ENCODE peak calls at places on chromosomes 11 and 22, in seven cellular contexts. One of them, this sample, is unnamed. For H3K4me1, the result is how much of the 10 kb centered on the place peaks cover.

GRCh38 chr11:85423794-85424193 is 203.3 kb downstream of the DLG2 start:
- DNase-seq in tibial nerve: no peak
- DNase-seq in A549: no peak
- DNase-seq in effector memory CD4-positive, alpha-beta T cell: no peak
- DNase-seq in SK-N-SH: no peak
- DNase-seq in colonic mucosa: no peak
- DNase-seq in CD8-positive, alpha-beta memory T cell: no peak
- DNase-seq in this sample: no peak

GRCh38 chr11:83990160-83990733 is 704.1 kb upstream of the CCDC90B start:
- DNase-seq in SK-N-SH: no peak
- DNase-seq in colonic mucosa: no peak
- DNase-seq in CD8-positive, alpha-beta memory T cell: no peak
- DNase-seq in effector memory CD4-positive, alpha-beta T cell: no peak
- DNase-seq in A549: no peak
- DNase-seq in tibial nerve: no peak
- DNase-seq in this sample: peak

GRCh38 chr11:61172353-61172752 is 11.1 kb upstream of the VPS37C start:
- DNase-seq in SK-N-SH: no peak
- DNase-seq in A549: no peak
- DNase-seq in CD8-positive, alpha-beta memory T cell: no peak
- DNase-seq in tibial nerve: no peak
- DNase-seq in effector memory CD4-positive, alpha-beta T cell: no peak
- DNase-seq in colonic mucosa: no peak
- DNase-seq in this sample: no peak

GRCh38 chr11:121300313-121300971 is 7.9 kb downstream of the SC5D start:
- DNase-seq in effector memory CD4-positive, alpha-beta T cell: no peak
- DNase-seq in A549: no peak
- DNase-seq in tibial nerve: no peak
- DNase-seq in colonic mucosa: no peak
- DNase-seq in CD8-positive, alpha-beta memory T cell: no peak
- DNase-seq in SK-N-SH: no peak
- DNase-seq in this sample: peak

GRCh38 chr11:17481905-17482304 is 5.3 kb upstream of the ABCC8 start:
- DNase-seq in CD8-positive, alpha-beta memory T cell: no peak
- DNase-seq in colonic mucosa: no peak
- DNase-seq in SK-N-SH: no peak
- DNase-seq in A549: no peak
- DNase-seq in effector memory CD4-positive, alpha-beta T cell: no peak
- DNase-seq in tibial nerve: no peak
- DNase-seq in this sample: no peak

GRCh38 chr11:64897381-64898075 is 19.1 kb upstream of the EHD1 start:
- DNase-seq in colonic mucosa: no peak
- DNase-seq in effector memory CD4-positive, alpha-beta T cell: no peak
- DNase-seq in tibial nerve: no peak
- DNase-seq in CD8-positive, alpha-beta memory T cell: no peak
- DNase-seq in SK-N-SH: no peak
- DNase-seq in A549: no peak
- DNase-seq in this sample: no peak

GRCh38 chr11:33721291-33721840 is 14.9 kb downstream of the CD59 start:
- DNase-seq in A549: no peak
- DNase-seq in CD8-positive, alpha-beta memory T cell: no peak
- DNase-seq in colonic mucosa: no peak
- DNase-seq in effector memory CD4-positive, alpha-beta T cell: no peak
- DNase-seq in tibial nerve: no peak
- DNase-seq in SK-N-SH: no peak
- DNase-seq in this sample: no peak

GRCh38 chr11:94727766-94728165 is 40.4 kb upstream of the AMOTL1 start:
- DNase-seq in colonic mucosa: no peak
- DNase-seq in SK-N-SH: no peak
- DNase-seq in effector memory CD4-positive, alpha-beta T cell: no peak
- DNase-seq in A549: no peak
- DNase-seq in CD8-positive, alpha-beta memory T cell: no peak
- DNase-seq in tibial nerve: no peak
- DNase-seq in this sample: no peak

GRCh38 chr11:32279672-32280071 is 155.7 kb downstream of the WT1 start:
- DNase-seq in A549: no peak
- DNase-seq in effector memory CD4-positive, alpha-beta T cell: no peak
- DNase-seq in colonic mucosa: no peak
- DNase-seq in CD8-positive, alpha-beta memory T cell: no peak
- DNase-seq in SK-N-SH: no peak
- DNase-seq in tibial nerve: no peak
- DNase-seq in this sample: no peak

GRCh38 chr11:43358670-43359431 is at the start of gene TTC17:
- DNase-seq in A549: peak
- DNase-seq in CD8-positive, alpha-beta memory T cell: peak
- DNase-seq in effector memory CD4-positive, alpha-beta T cell: peak
- DNase-seq in SK-N-SH: peak
- DNase-seq in tibial nerve: peak
- DNase-seq in colonic mucosa: peak
- DNase-seq in this sample: peak

GRCh38 chr11:41461057-41461681 is 1.7 kb upstream of the LRRC4C start:
- DNase-seq in A549: peak
- DNase-seq in tibial nerve: no peak
- DNase-seq in colonic mucosa: no peak
- DNase-seq in CD8-positive, alpha-beta memory T cell: no peak
- DNase-seq in effector memory CD4-positive, alpha-beta T cell: no peak
- DNase-seq in SK-N-SH: no peak
- DNase-seq in this sample: no peak

GRCh38 chr11:75140269-75141138 is 10.4 kb upstream of the SLCO2B1 start:
- DNase-seq in CD8-positive, alpha-beta memory T cell: peak
- DNase-seq in colonic mucosa: peak
- DNase-seq in A549: peak
- DNase-seq in SK-N-SH: peak
- DNase-seq in tibial nerve: peak
- DNase-seq in effector memory CD4-positive, alpha-beta T cell: peak
- DNase-seq in this sample: peak

GRCh38 chr11:43503417-43503816 is 144.7 kb downstream of the TTC17 start:
- DNase-seq in CD8-positive, alpha-beta memory T cell: no peak
- DNase-seq in colonic mucosa: no peak
- DNase-seq in SK-N-SH: no peak
- DNase-seq in tibial nerve: no peak
- DNase-seq in A549: no peak
- DNase-seq in effector memory CD4-positive, alpha-beta T cell: no peak
- DNase-seq in this sample: no peak

GRCh38 chr11:113192121-113192925 is 122.1 kb upstream of the TTC12 start:
- DNase-seq in CD8-positive, alpha-beta memory T cell: no peak
- DNase-seq in A549: no peak
- DNase-seq in effector memory CD4-positive, alpha-beta T cell: no peak
- DNase-seq in tibial nerve: no peak
- DNase-seq in SK-N-SH: peak
- DNase-seq in colonic mucosa: no peak
- DNase-seq in this sample: no peak

DNA sequence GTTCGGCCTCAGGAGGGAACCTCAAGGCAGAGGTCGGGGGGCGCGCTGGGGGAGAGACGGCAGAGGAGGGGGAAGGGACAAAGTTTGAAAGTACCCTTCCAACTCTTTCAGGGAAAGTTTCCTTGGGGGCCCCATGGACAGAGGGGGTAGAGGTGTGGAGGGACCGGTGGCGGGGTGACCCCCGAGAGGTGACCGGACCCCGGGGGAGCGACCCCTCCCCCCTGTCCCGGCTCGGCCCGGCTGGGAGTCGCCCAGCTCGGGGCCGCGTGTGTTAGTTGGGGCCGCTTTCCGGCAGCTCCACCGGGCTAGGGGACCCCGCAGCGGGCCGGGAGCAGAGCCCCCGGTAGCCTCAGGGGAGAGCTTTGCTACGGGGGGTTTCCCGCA is 3.2 kb upstream of the GCAT start:
- DNase-seq in A549: no peak
- DNase-seq in CD8-positive, alpha-beta memory T cell: no peak
- DNase-seq in colonic mucosa: peak
- DNase-seq in effector memory CD4-positive, alpha-beta T cell: no peak
- DNase-seq in tibial nerve: no peak
- DNase-seq in SK-N-SH: peak
- DNase-seq in this sample: peak
- H3K4me3 ChIP-seq in A549: peak
- H3K4me3 ChIP-seq in CD8-positive, alpha-beta memory T cell: no peak
- H3K4me3 ChIP-seq in colonic mucosa: peak
- H3K4me3 ChIP-seq in effector memory CD4-positive, alpha-beta T cell: peak
- H3K4me3 ChIP-seq in tibial nerve: peak
- H3K4me3 ChIP-seq in SK-N-SH: peak
- H3K4me3 ChIP-seq in this sample: peak

GRCh38 chr22:25753252-25753651 is 11.3 kb downstream of the MYO18B start:
- DNase-seq in tibial nerve: no peak
- DNase-seq in A549: no peak
- DNase-seq in SK-N-SH: no peak
- DNase-seq in CD8-positive, alpha-beta memory T cell: no peak
- DNase-seq in effector memory CD4-positive, alpha-beta T cell: no peak
- DNase-seq in colonic mucosa: no peak
- DNase-seq in this sample: no peak
- H3K4me1 ChIP-seq in tibial nerve: under half
- H3K4me1 ChIP-seq in A549: under half
- H3K4me1 ChIP-seq in SK-N-SH: under half
- H3K4me1 ChIP-seq in CD8-positive, alpha-beta memory T cell: under half
- H3K4me1 ChIP-seq in effector memory CD4-positive, alpha-beta T cell: under half
- H3K4me1 ChIP-seq in colonic mucosa: under half
- H3K4me1 ChIP-seq in this sample: under half

GRCh38 chr22:46769191-46769675 is 6.8 kb downstream of the TBC1D22A start:
- DNase-seq in CD8-positive, alpha-beta memory T cell: no peak
- DNase-seq in tibial nerve: no peak
- DNase-seq in A549: no peak
- DNase-seq in effector memory CD4-positive, alpha-beta T cell: no peak
- DNase-seq in colonic mucosa: no peak
- DNase-seq in SK-N-SH: no peak
- DNase-seq in this sample: no peak

GRCh38 chr22:46766611-46767010 is 4.2 kb downstream of the TBC1D22A start:
- DNase-seq in A549: no peak
- DNase-seq in CD8-positive, alpha-beta memory T cell: no peak
- DNase-seq in SK-N-SH: no peak
- DNase-seq in effector memory CD4-positive, alpha-beta T cell: no peak
- DNase-seq in colonic mucosa: no peak
- DNase-seq in tibial nerve: no peak
- DNase-seq in this sample: peak

GRCh38 chr22:46769706-46770105 is 7.3 kb downstream of the TBC1D22A start:
- DNase-seq in effector memory CD4-positive, alpha-beta T cell: no peak
- DNase-seq in A549: no peak
- DNase-seq in SK-N-SH: no peak
- DNase-seq in CD8-positive, alpha-beta memory T cell: no peak
- DNase-seq in tibial nerve: no peak
- DNase-seq in colonic mucosa: no peak
- DNase-seq in this sample: no peak

GRCh38 chr22:46764779-46765485 is 2.5 kb downstream of the TBC1D22A start:
- DNase-seq in tibial nerve: no peak
- DNase-seq in SK-N-SH: no peak
- DNase-seq in effector memory CD4-positive, alpha-beta T cell: no peak
- DNase-seq in A549: no peak
- DNase-seq in colonic mucosa: no peak
- DNase-seq in CD8-positive, alpha-beta memory T cell: no peak
- DNase-seq in this sample: peak

DNA sequence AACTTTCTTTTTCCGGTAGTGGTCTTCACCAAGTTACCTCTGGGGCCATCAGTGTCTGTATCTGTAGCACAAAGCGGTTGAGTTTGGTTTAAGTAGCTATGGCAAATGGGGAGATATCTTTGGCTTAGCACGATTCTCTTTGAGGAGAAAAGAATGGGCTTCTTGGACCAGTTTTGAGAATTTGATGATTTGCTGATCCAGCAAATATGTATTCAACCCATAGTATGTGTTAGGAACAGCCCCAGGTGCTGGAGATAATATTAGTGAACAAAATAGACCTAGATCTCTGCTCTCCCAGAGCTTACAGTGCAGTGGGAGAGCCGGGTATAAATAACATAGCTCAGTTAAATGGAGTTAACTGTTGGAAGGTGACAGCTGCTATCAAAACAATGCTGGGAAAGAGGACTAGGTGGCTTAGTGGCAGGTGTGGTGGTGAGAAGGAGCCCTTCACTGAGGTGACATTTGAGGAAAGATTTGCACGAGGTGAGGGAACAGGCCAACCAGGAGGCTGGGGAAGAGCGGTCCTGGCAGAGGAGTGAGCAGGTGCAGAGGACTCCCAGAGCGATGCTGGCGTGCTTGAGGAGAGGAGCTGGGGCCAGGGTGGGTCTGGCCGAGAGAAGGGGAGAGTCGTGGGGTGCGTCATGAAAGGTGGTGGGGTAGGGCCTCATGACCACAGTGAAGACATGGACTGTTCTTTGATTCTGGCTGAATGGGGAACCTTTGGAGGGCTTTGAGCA is 5.0 kb downstream of the TBC1D22A start:
- DNase-seq in CD8-positive, alpha-beta memory T cell: no peak
- DNase-seq in SK-N-SH: no peak
- DNase-seq in effector memory CD4-positive, alpha-beta T cell: no peak
- DNase-seq in A549: no peak
- DNase-seq in colonic mucosa: no peak
- DNase-seq in tibial nerve: no peak
- DNase-seq in this sample: no peak
- H3K27ac ChIP-seq in CD8-positive, alpha-beta memory T cell: no peak
- H3K27ac ChIP-seq in SK-N-SH: no peak
- H3K27ac ChIP-seq in effector memory CD4-positive, alpha-beta T cell: no peak
- H3K27ac ChIP-seq in A549: no peak
- H3K27ac ChIP-seq in colonic mucosa: no peak
- H3K27ac ChIP-seq in tibial nerve: peak
- H3K27ac ChIP-seq in this sample: no peak

DNA sequence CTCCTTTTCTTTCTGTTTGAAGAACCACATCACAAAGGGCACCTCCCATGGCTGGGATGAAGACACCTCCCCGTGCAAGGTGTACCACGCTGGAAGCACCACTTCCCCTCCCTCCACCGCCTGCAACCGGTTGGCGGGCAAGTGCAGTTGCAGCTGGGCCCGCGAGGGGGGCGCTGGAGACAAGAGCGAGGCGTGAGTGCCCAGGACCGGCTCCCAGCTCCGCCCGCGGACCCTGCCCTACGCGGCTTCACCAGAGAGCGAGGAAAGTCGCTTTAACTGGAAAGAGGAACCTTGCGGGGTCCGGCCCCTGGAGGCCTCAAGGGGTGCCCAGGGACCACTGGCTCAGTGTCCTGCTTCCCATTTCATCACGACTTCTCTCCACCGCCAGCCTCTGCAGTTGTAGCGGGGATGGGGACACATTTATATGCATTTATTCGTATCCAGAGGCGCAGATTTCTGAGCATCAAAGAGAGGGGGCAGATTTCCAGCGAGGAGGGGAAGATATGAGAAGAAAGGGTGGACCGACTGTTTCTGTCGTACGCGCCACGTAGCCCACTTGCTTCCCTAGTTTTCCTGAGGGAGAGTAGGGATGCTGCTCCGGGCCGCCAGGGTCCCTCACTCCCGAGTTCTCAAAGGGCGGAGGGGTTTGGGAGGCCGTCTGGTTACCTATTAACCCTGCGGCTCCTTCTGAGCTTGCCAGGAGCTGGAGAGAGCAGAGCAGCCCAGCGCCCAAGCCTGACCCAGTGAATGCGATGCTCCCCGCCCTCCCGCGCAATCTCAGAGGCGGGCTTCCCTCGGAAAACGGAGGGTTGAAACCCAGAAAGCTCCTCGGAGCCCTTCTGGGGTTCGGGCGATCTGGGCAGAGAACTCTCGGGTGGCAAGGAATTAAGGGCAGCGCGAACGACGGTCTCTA is 3.5 kb downstream of the ESAM start:
- DNase-seq in SK-N-SH: peak
- DNase-seq in colonic mucosa: peak
- DNase-seq in tibial nerve: no peak
- DNase-seq in effector memory CD4-positive, alpha-beta T cell: peak
- DNase-seq in CD8-positive, alpha-beta memory T cell: peak
- DNase-seq in A549: peak
- DNase-seq in this sample: peak
- H3K4me3 ChIP-seq in SK-N-SH: no peak
- H3K4me3 ChIP-seq in colonic mucosa: peak
- H3K4me3 ChIP-seq in tibial nerve: peak
- H3K4me3 ChIP-seq in effector memory CD4-positive, alpha-beta T cell: peak
- H3K4me3 ChIP-seq in CD8-positive, alpha-beta memory T cell: peak
- H3K4me3 ChIP-seq in A549: peak
- H3K4me3 ChIP-seq in this sample: peak

GRCh38 chr11:126105748-126106080 is 43.0 kb upstream of the CDON start:
- DNase-seq in colonic mucosa: no peak
- DNase-seq in tibial nerve: no peak
- DNase-seq in SK-N-SH: no peak
- DNase-seq in CD8-positive, alpha-beta memory T cell: no peak
- DNase-seq in A549: no peak
- DNase-seq in effector memory CD4-positive, alpha-beta T cell: no peak
- DNase-seq in this sample: no peak
- H3K4me1 ChIP-seq in colonic mucosa: under half
- H3K4me1 ChIP-seq in tibial nerve: under half
- H3K4me1 ChIP-seq in SK-N-SH: half or more
- H3K4me1 ChIP-seq in CD8-positive, alpha-beta memory T cell: under half
- H3K4me1 ChIP-seq in A549: under half
- H3K4me1 ChIP-seq in effector memory CD4-positive, alpha-beta T cell: under half
- H3K4me1 ChIP-seq in this sample: under half